ENCODE peak calls at places on chromosomes 1 and 21, in four cellular contexts. D is heart right ventricle, M is tibial nerve, T is body of pancreas. S is an unnamed sample. For H3K27me3, the result is how much of the 10 kb centered on the place peaks cover.

GRCh38 chr1:28830814-28831213 is 18.8 kb downstream of the OPRD1 start:
- DNase-seq in T (peak), M (no peak), D (no peak), S (no peak)

GRCh38 chr1:170664828-170665617 is 1.1 kb downstream of the PRRX1 start:
- DNase-seq in D (no peak), M (no peak), T (no peak), S (no peak)

GRCh38 chr1:166870584-166870983 is 5.5 kb downstream of the TADA1 start:
- DNase-seq in T (no peak), M (no peak), D (no peak), S (no peak)

GRCh38 chr1:181918893-181919728 is 142.4 kb downstream of the ZNF648 start:
- DNase-seq in T (no peak), D (no peak), M (no peak), S (no peak)

GRCh38 chr1:235138821-235139220 is 10.2 kb upstream of the TOMM20 start:
- DNase-seq in M (no peak), D (no peak), T (no peak), S (no peak)

GRCh38 chr1:17248781-17249180 is at the start of gene PADI3:
- DNase-seq in T (no peak), D (no peak), M (no peak), S (no peak)

GRCh38 chr1:241356187-241356518 is 852 bp downstream of the RGS7 start:
- DNase-seq in M (no peak), D (no peak), T (no peak), S (no peak)

GRCh38 chr1:205312866-205313680 is 8.5 kb downstream of the NUAK2 start:
- DNase-seq in D (no peak), T (no peak), M (no peak), S (no peak)

GRCh38 chr21:35646606-35647005 is 413.7 kb downstream of the SETD4 start:
- DNase-seq in D (no peak), T (no peak), M (no peak), S (no peak)

GRCh38 chr1:162905759-162906158 is 44.8 kb upstream of the CCDC190 start:
- DNase-seq in T (no peak), D (no peak), M (no peak), S (no peak)

GRCh38 chr1:55823521-55824296 is 608.5 kb upstream of the USP24 start:
- DNase-seq in M (no peak), T (no peak), D (no peak), S (no peak)

GRCh38 chr1:43930168-43930948 is 3.2 kb upstream of the ARTN start:
- DNase-seq in D (no peak), M (no peak), T (peak), S (no peak)

GRCh38 chr1:44409741-44410140 is 4.7 kb downstream of the RNF220 start:
- DNase-seq in T (no peak), M (no peak), D (no peak), S (no peak)

GRCh38 chr1:1677718-1678580 is 14.6 kb downstream of the SLC35E2B start:
- DNase-seq in T (no peak), D (peak), M (peak), S (no peak)

GRCh38 chr1:86618358-86618757 is 71.5 kb downstream of the CLCA4 start:
- DNase-seq in M (no peak), T (no peak), D (no peak), S (no peak)

GRCh38 chr1:155776414-155776813 is 80.6 kb downstream of the GON4L start:
- DNase-seq in T (no peak), M (no peak), D (peak), S (no peak)

GRCh38 chr1:24901791-24902470 is 28.1 kb downstream of the RUNX3 start:
- DNase-seq in M (no peak), T (no peak), D (no peak), S (no peak)

GRCh38 chr1:215911406-215911968 is 344.4 kb downstream of the KCTD3 start:
- DNase-seq in D (no peak), M (no peak), T (no peak), S (no peak)

GRCh38 chr1:210367561-210367960 is 38.9 kb downstream of the HHAT start:
- DNase-seq in M (no peak), D (no peak), T (no peak), S (no peak)

GRCh38 chr21:44778983-44779382 is 22.6 kb downstream of the UBE2G2 start:
- DNase-seq in D (no peak), M (no peak), T (no peak), S (no peak)

GRCh38 chr1:85372683-85373446 is 92.1 kb downstream of the DDAH1 start:
- DNase-seq in T (peak), M (no peak), D (no peak), S (no peak)

GRCh38 chr1:203390298-203390697 is 39.4 kb upstream of the FMOD start:
- DNase-seq in M (no peak), T (no peak), D (no peak), S (no peak)

GRCh38 chr1:10529096-10529495 is 54.3 kb downstream of the PEX14 start:
- DNase-seq in M (no peak), D (no peak), T (no peak), S (no peak)

GRCh38 chr1:42682739-42683529 is 716 bp downstream of the YBX1 start:
- DNase-seq in D (peak), M (peak), T (peak), S (peak)

GRCh38 chr1:1669468-1670440 is 10.9 kb upstream of the CDK11B start:
- DNase-seq in M (no peak), T (no peak), D (peak), S (no peak)

GRCh38 chr21:43944757-43945156 is 67.4 kb upstream of the TRAPPC10 start:
- DNase-seq in D (no peak), M (no peak), T (no peak), S (no peak)

GRCh38 chr1:232162001-232162400 is 467.9 kb downstream of the SIPA1L2 start:
- DNase-seq in T (no peak), M (no peak), D (no peak), S (no peak)

GRCh38 chr1:39754906-39755504 is 16.1 kb downstream of the OXCT2 start:
- DNase-seq in T (no peak), D (peak), M (no peak), S (no peak)

GRCh38 chr1:84077476-84078107 is 66.5 kb upstream of the PRKACB start:
- DNase-seq in D (peak), T (peak), M (peak), S (peak)

GRCh38 chr1:167057297-167057688 is 32.9 kb downstream of the GPA33 start:
- DNase-seq in D (no peak), M (no peak), T (peak), S (no peak)

GRCh38 chr1:108124023-108124422 is 76.1 kb downstream of the SLC25A24 start:
- DNase-seq in M (no peak), D (no peak), T (no peak), S (no peak)

GRCh38 chr1:95117207-95118018 is at the start of gene TLCD4:
- DNase-seq in T (peak), M (no peak), D (peak), S (peak)

GRCh38 chr21:42193131-42193671 is 25.7 kb upstream of the ABCG1 start:
- DNase-seq in M (no peak), D (no peak), T (no peak), S (peak)

GRCh38 chr1:113517346-113517745 is 127.0 kb downstream of the MAGI3 start:
- DNase-seq in M (no peak), D (no peak), T (no peak), S (no peak)

GRCh38 chr1:34925730-34926129 is 3.7 kb downstream of the DLGAP3 start:
- DNase-seq in T (no peak), M (no peak), D (no peak), S (no peak)

GRCh38 chr1:182637769-182638168 is 33.6 kb upstream of the RGS16 start:
- DNase-seq in M (no peak), T (no peak), D (no peak), S (no peak)

DNA sequence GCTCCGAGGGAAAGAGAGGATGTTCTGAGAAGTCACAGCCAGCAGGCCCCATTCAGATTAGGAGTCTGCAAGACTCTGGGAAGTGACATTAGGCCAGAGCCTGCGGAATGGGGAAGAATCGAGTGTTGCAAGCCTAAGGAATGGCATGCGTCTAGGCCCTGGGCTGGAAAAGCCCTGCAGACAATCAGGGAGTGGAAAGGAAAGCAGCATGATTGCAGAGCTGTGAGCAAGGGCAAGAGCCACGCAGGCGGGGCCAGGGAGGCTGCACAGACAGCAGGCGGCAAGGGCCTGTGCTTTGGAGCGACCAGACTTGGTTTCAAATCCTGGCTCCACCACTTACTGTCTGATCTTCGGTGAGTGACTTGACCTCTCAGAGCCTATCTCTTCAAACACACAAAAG is 118.2 kb downstream of the RRAGC start:
- DNase-seq in M (no peak), T (no peak), D (no peak), S (no peak)
- H3K27ac ChIP-seq in M (no peak), T (no peak), D (no peak), S (no peak)

GRCh38 chr1:11880911-11881748 is 22.4 kb upstream of the NPPB start:
- DNase-seq in M (no peak), T (no peak), D (peak), S (no peak)

GRCh38 chr1:11882814-11883538 is 24.2 kb upstream of the NPPB start:
- DNase-seq in D (peak), T (peak), M (no peak), S (peak)

GRCh38 chr1:11879311-11880180 is 20.8 kb upstream of the NPPB start:
- DNase-seq in M (no peak), T (no peak), D (no peak), S (no peak)

GRCh38 chr1:11880181-11880575 is 21.4 kb upstream of the NPPB start:
- DNase-seq in T (no peak), D (no peak), M (no peak), S (no peak)

GRCh38 chr1:11881749-11882441 is 23.1 kb upstream of the NPPB start:
- DNase-seq in D (no peak), T (no peak), M (no peak), S (no peak)
- H3K27me3 ChIP-seq in D (under half), T (under half), M (under half), S (under half)

DNA sequence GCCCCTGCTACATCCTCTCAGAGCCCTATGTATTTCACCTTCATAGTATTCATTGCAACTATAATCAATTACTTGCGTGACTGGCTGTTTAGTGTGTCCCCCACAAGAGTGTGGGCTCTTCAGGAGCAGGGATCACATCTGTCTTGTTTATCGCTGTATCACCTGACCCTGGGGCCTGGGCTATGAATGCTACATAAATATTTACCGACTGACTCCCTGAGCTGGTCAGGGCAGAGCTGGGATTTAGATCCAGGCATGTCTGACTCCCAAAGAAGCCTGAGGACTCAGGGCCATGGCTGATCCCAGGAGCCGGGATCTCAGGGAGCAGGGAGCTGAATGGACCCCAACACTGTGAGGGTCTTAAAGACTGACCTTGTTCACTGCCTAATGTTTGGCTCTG is 49.7 kb downstream of the AHDC1 start:
- DNase-seq in M (no peak), D (no peak), T (no peak), S (no peak)
- H3K27ac ChIP-seq in M (peak), D (peak), T (no peak), S (peak)

GRCh38 chr1:32965251-32965643 is 638 bp upstream of the RNF19B start:
- DNase-seq in D (no peak), T (no peak), M (no peak), S (no peak)

GRCh38 chr1:32966900-32967299 is 2.3 kb upstream of the RNF19B start:
- DNase-seq in T (no peak), D (no peak), M (no peak), S (no peak)

GRCh38 chr1:32971156-32971555 is 6.5 kb upstream of the RNF19B start:
- DNase-seq in M (no peak), T (no peak), D (no peak), S (no peak)

GRCh38 chr1:32969556-32969955 is 4.9 kb upstream of the RNF19B start:
- DNase-seq in T (no peak), M (no peak), D (no peak), S (no peak)

DNA sequence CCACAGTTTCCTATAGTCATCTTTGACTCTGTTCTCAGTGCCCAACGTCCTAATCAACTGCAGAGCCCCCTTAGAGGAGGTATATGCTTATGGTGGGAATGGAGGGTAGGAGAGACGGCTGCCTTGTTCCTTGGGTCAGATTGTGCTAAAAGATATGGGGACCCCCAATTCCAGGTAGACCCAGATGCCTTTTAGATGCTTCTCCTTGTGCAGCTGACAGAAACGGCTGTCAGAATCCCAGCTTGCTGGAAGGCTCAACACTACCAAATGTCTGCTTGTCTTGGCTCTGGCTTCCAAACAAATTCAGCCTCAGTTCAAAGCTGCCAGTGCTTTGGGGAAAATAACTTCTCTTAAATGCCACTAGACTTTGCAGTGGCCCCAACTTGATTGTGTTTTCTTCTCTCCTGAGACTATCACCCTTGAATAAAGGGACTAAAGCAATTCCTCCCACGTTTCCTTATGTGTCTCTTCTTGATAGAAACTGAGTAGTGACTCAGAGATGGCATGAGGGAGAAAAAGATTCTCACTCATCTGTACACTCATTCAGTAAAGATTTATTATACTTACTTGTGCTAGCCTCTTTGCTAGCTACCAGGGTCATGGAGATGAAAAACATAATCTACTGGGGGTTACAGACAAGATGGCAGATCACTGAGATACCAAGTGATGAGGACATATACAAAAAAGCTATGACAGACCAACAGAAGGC is 3.4 kb upstream of the RNF19B start:
- DNase-seq in M (no peak), D (no peak), T (no peak), S (no peak)
- H3K27me3 ChIP-seq in M (under half), D (under half), T (under half), S (under half)

DNA sequence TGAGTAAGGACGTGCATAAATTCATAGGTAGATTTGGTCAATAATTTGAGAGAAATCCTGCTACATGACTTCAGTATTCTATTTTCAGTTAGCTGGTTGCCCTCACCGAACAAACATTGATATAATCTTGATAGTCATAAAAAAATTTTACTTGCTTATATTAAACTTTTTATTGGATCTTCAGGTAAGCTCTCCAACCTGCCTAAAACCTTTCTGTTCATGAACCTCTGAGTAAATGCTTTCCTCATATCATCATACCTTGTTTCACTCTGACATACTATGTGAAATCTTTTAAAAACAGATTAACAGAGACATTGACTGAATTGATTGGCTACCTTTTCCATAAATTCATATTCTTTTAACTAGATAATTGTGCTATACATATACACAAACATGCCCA is 299.0 kb downstream of the NCAM2 start:
- DNase-seq in D (no peak), T (no peak), M (no peak), S (no peak)
- H3K27ac ChIP-seq in D (no peak), T (no peak), M (no peak), S (no peak)

DNA sequence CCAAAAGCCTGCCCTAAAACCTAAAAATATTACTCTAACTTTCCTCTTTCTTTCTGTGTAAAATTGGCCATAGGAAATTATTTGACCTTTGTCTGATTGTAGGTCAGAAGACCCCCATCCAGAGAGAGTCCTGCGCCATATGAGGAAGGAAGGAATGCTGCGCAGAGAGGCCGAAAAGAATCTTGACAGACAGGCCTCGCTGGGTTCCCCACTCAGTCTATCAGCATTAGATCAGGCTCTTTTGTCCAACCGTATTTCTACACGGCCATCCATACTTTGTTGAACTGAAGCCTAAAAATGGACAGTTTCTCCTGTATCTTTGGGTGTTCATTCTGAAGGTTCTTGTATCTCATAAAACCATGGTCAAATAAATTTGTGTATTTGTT is 4.3 kb upstream of the SLC30A2 start:
- DNase-seq in D (no peak), T (no peak), M (no peak), S (no peak)
- H3K27me3 ChIP-seq in D (under half), T (under half), M (half or more), S (under half)